ENCODE peak calls at places on chromosomes 5 and 9, in ten cellular contexts. Z is breast epithelium, B is progenitor cell of endocrine pancreas, V is cardiac muscle cell, K is gastrocnemius medialis, H is endodermal cell, A is AG10803, N is ovary, R is mammary epithelial cell, J is nephron progenitor cell. S is an unnamed sample.
A peak's percentile ranks its signal among the peaks of the same experiment; 100 is the strongest.

GRCh38 chr9:15416880-15417279 is 5.8 kb upstream of the SNAPC3 start:
- DNase-seq in N (peak; percentile 47), H (peak; percentile 84), R (peak; percentile 43), Z (no peak), J (peak; percentile 28), V (peak; percentile 69), A (peak; percentile 25), K (no peak), B (no peak), S (peak; percentile 30)

GRCh38 chr5:81183811-81184748 is 49.0 kb upstream of the CKMT2 start:
- DNase-seq in R (no peak), N (no peak), A (no peak), J (no peak), K (no peak), V (no peak), Z (no peak), H (no peak), B (no peak), S (no peak)

GRCh38 chr5:73814234-73814846 is 188.3 kb downstream of the ARHGEF28 start:
- DNase-seq in J (no peak), A (no peak), H (peak; percentile 62), R (no peak), Z (no peak), K (no peak), N (no peak), V (no peak), B (no peak), S (no peak)

GRCh38 chr5:40431734-40432133 is 248.0 kb upstream of the PTGER4 start:
- DNase-seq in H (no peak), B (no peak), J (no peak), R (no peak), Z (no peak), A (no peak), K (no peak), V (no peak), N (no peak), S (no peak)

GRCh38 chr5:127870914-127871313 is 167.7 kb downstream of the CCDC192 start:
- DNase-seq in K (peak; percentile 23), A (peak; percentile 41), H (no peak), V (peak; percentile 75), Z (peak; percentile 83), N (peak; percentile 67), J (no peak), R (peak; percentile 33), B (no peak), S (no peak)

GRCh38 chr9:131289301-131290038 is at the start of gene PLPP7:
- DNase-seq in H (peak; percentile 90), N (peak; percentile 73), Z (no peak), A (peak; percentile 79), B (no peak), V (peak; percentile 76), K (peak; percentile 92), J (peak; percentile 57), R (no peak), S (peak; percentile 65)

GRCh38 chr5:10607666-10608442 is 44.0 kb downstream of the ANKRD33B start:
- DNase-seq in B (no peak), V (peak; percentile 89), R (no peak), H (peak; percentile 62), Z (no peak), N (peak; percentile 38), A (peak; percentile 89), J (no peak), K (peak; percentile 83), S (no peak)

GRCh38 chr5:171462136-171462927 is 42.9 kb downstream of the FGF18 start:
- DNase-seq in V (no peak), H (peak; percentile 92), Z (no peak), J (no peak), B (no peak), K (no peak), A (no peak), N (no peak), R (no peak), S (no peak)

GRCh38 chr5:151137067-151137825 is 20.3 kb downstream of the ANXA6 start:
- DNase-seq in A (no peak), R (no peak), H (no peak), Z (no peak), N (no peak), K (no peak), B (no peak), J (no peak), V (no peak), S (no peak)

GRCh38 chr9:127336086-127336485 is 60.9 kb upstream of the SLC2A8 start:
- DNase-seq in A (peak; percentile 35), J (no peak), Z (no peak), V (peak; percentile 30), B (no peak), K (no peak), N (no peak), R (no peak), H (no peak), S (peak; percentile 15)

GRCh38 chr9:2178034-2178734 is 163.0 kb downstream of the SMARCA2 start:
- DNase-seq in V (no peak), H (no peak), J (no peak), N (no peak), A (no peak), R (peak; percentile 30), B (no peak), K (no peak), Z (peak; percentile 33), S (no peak)

GRCh38 chr5:96952118-96952750 is 16.4 kb downstream of the LNPEP start:
- DNase-seq in V (no peak), B (no peak), J (no peak), N (no peak), R (no peak), H (no peak), Z (no peak), K (peak; percentile 13), A (no peak), S (no peak)
- TF ChIP-seq CTCF in V (no peak), B (no peak), J (no peak), N (no peak), R (no peak), H (no peak), Z (no peak), K (no peak), A (no peak), S (no peak)

GRCh38 chr5:102975457-102976182 is 144.3 kb downstream of the GIN1 start:
- DNase-seq in V (peak; percentile 83), H (no peak), A (peak; percentile 72), R (peak; percentile 8), B (no peak), N (no peak), Z (no peak), J (no peak), K (no peak), S (peak; percentile 53)

GRCh38 chr5:102974177-102974576 is 145.8 kb downstream of the GIN1 start:
- DNase-seq in H (peak; percentile 67), Z (no peak), K (no peak), B (no peak), N (no peak), A (no peak), J (no peak), V (no peak), R (no peak), S (no peak)

GRCh38 chr5:102975040-102975439 is 144.9 kb downstream of the GIN1 start:
- DNase-seq in H (no peak), A (peak; percentile 51), K (no peak), B (no peak), J (no peak), N (no peak), R (no peak), V (peak; percentile 45), Z (no peak), S (no peak)

DNA sequence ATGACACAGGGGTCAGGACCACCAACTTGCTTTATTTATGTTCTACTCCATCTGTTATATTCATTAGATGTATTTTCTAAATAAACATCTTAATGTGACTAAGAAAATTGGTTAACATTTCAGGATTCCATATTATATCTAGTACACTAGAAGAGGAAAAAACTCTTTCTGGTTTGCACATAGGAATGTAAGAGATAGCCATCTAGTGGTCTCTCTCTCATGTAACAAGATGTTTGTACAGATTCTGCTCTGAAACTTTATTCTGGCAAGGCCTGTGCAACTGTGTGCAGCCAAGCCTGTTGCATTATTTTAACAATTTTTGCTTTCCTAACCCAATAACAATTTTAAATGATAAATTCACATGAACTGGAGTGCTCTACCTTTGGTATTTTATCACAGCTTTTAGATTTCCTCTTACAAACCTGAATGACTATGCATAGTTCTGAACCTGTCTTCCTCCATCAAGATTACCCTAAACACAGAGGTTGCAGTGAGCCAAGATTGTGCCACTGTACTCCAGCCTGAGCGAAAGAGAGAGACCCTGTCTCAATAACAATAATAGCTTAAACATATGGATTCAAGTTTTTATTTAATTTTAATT is 148.1 kb downstream of the GIN1 start:
- DNase-seq in V (peak; percentile 63), A (peak; percentile 71), J (no peak), N (no peak), R (peak; percentile 9), B (no peak), H (no peak), Z (no peak), K (no peak), S (peak; percentile 66)
- TF ChIP-seq CTCF in V (peak; percentile 51), A (peak; percentile 77), J (peak; percentile 35), N (no peak), R (peak; percentile 53), B (no peak), H (peak; percentile 55), Z (no peak), K (no peak), S (peak; percentile 76)

DNA sequence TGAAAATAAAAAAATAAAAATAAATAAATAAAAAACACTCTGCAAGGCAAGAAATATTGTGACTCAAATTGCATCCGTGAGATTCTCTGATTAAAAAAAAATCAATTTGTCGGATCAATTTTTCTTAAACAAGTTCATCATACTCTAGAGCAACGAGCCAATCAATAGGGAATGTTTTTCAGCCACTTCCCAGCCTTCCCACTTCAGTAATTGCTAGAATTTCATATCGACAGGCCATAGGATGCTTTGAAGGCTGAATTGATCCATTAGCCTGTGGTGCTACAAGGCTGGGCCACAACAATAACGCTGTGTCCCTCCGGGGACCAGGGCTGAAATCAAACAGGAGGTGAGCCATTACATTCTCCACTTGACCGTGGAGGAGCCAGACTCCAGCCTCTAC is 308.8 kb downstream of the TLE1 start:
- DNase-seq in Z (no peak), J (no peak), K (no peak), V (no peak), B (no peak), H (no peak), R (no peak), A (no peak), N (no peak), S (no peak)
- TF ChIP-seq CTCF in Z (no peak), J (no peak), K (no peak), V (no peak), B (no peak), H (no peak), R (no peak), A (no peak), N (no peak), S (no peak)

DNA sequence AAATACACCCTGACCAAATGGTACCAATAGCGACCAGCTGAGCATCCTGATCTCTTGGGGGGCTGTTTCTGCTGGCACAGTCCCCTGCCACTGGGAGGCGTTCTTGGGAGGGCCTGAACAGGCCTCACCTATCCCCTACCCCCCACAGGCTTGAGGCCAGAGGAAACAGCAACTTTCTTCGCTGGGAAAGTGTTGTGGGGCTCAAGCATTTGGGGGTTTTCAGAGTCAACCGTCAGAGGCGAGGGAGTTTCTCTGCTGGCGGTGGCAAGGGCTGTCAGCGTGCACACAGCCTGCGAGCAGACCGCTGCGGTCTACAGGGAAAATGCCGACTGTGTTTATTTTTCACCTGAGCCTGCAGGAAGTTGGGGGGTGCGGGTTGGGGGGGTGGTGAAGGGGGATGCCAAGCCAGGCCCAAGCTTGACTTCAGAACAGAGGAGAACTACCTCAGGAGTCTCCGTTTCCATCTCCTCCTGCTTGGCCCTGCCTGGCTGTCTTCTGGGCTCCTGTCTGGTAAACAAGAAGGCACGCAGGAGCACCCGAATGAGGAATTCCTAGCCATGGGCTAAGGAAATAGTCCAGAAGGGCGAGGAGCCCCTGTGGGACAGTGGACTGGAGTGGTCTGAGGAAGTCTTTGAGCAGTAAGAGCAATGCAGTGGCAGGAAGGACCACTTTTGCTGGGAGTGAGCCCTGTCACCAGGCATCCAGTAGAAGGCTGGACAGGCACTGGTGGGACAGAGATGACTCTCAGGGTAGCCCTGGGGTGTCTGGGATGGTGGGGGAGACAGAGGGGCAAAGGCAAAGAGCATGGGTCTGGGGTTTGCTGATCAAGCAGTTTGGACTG is 18.1 kb downstream of the TCF7 start:
- DNase-seq in K (no peak), J (no peak), A (no peak), N (no peak), V (no peak), Z (no peak), H (peak; percentile 76), R (no peak), B (no peak), S (no peak)
- TF ChIP-seq CTCF in K (no peak), J (no peak), A (no peak), N (no peak), V (peak; percentile 7), Z (no peak), H (peak; percentile 58), R (no peak), B (no peak), S (peak; percentile 23)